ENCODE peak calls at places on chromosome 14, in nine cellular contexts. W, U, R, Q, I, E, A, V and C are unnamed samples.

GRCh38 chr14:70921669-70922068 is 14.4 kb downstream of the PCNX1 start:
- DNase-seq in Q (no peak), A (no peak), R (no peak), V (no peak), U (peak), I (no peak), W (no peak), E (no peak), C (no peak)

GRCh38 chr14:83309211-83309610 is 1775.6 kb upstream of the SEL1L start:
- DNase-seq in W (no peak), I (no peak), E (no peak), V (no peak), A (no peak), U (no peak), Q (no peak), R (no peak), C (no peak)

GRCh38 chr14:98368214-98368613 is 903.8 kb downstream of the BCL11B start:
- DNase-seq in E (no peak), U (peak), V (no peak), Q (no peak), W (no peak), I (no peak), R (no peak), A (no peak), C (no peak)

GRCh38 chr14:71665157-71665556 is 267.1 kb upstream of the RGS6 start:
- DNase-seq in E (no peak), W (no peak), U (peak), I (peak), R (no peak), A (no peak), Q (no peak), V (peak), C (no peak)

GRCh38 chr14:97267509-97267908 is 470.3 kb downstream of the VRK1 start:
- DNase-seq in V (no peak), U (no peak), Q (no peak), A (no peak), R (no peak), I (no peak), E (no peak), W (no peak), C (no peak)

GRCh38 chr14:94746131-94746530 is 23.8 kb downstream of the GSC start:
- DNase-seq in V (no peak), W (no peak), R (no peak), I (no peak), A (no peak), E (no peak), Q (no peak), U (no peak), C (no peak)

GRCh38 chr14:35339761-35340406 is 47.7 kb downstream of the PSMA6 start:
- DNase-seq in Q (peak), A (no peak), U (no peak), W (no peak), I (no peak), R (no peak), V (no peak), E (no peak), C (no peak)

GRCh38 chr14:23006544-23007419 is 3.2 kb downstream of the C14orf93 start:
- DNase-seq in W (peak), I (peak), A (peak), V (peak), U (peak), E (peak), Q (peak), R (peak), C (peak)

GRCh38 chr14:101068293-101068957 is 164.9 kb upstream of the RTL1 start:
- DNase-seq in U (no peak), R (no peak), E (no peak), W (no peak), A (no peak), I (no peak), V (no peak), Q (no peak), C (no peak)

GRCh38 chr14:94025720-94026119 is 420 bp upstream of the OTUB2 start:
- DNase-seq in A (no peak), V (no peak), Q (no peak), R (no peak), I (no peak), W (no peak), U (no peak), E (no peak), C (no peak)

GRCh38 chr14:72830786-72831583 is 62.9 kb downstream of the DPF3 start:
- DNase-seq in E (no peak), A (no peak), Q (no peak), V (no peak), U (no peak), R (no peak), W (no peak), I (no peak), C (no peak)